ENCODE peak calls at places on chromosomes 1 and 21, in ten cellular contexts. S is fibroblast of mammary gland, L is K562, E is heart right ventricle, J is cardiac muscle cell, O is IMR-90, B is left ventricle myocardium inferior, N is fibroblast of villous mesenchyme, Y is MM.1S, A is GM13977. Q is an unnamed sample.

GRCh38 chr21:36708512-36709029 is 9.7 kb downstream of the SIM2 start:
- DNase-seq in S (no peak), L (no peak), E (no peak), J (no peak), O (no peak), B (no peak), N (no peak), Y (no peak), A (no peak), Q (no peak)

GRCh38 chr1:201941420-201942128 is 4.8 kb downstream of the LMOD1 start:
- DNase-seq in S (no peak), L (peak), E (no peak), J (no peak), O (no peak), B (no peak), N (peak), Y (no peak), A (no peak), Q (peak)

GRCh38 chr1:29645586-29645985 is 409.3 kb downstream of the PTPRU start:
- DNase-seq in S (no peak), L (no peak), E (no peak), J (no peak), O (no peak), B (no peak), N (no peak), Y (no peak), A (no peak), Q (peak)

GRCh38 chr1:101137144-101138126 is 99.4 kb upstream of the S1PR1 start:
- DNase-seq in S (peak), L (no peak), E (no peak), J (peak), O (peak), B (no peak), N (peak), Y (no peak), A (no peak), Q (no peak)

GRCh38 chr1:91889717-91890459 is 3.9 kb upstream of the TGFBR3 start:
- DNase-seq in S (peak), L (no peak), E (no peak), J (peak), O (peak), B (no peak), N (peak), Y (no peak), A (no peak), Q (no peak)

GRCh38 chr1:234891427-234891826 is 237.2 kb downstream of the TOMM20 start:
- DNase-seq in S (no peak), L (no peak), E (no peak), J (no peak), O (no peak), B (no peak), N (no peak), Y (no peak), A (no peak), Q (no peak)

GRCh38 chr1:244460195-244460594 is 878 bp upstream of the CATSPERE start:
- DNase-seq in S (peak), L (no peak), E (no peak), J (no peak), O (no peak), B (no peak), N (no peak), Y (no peak), A (no peak), Q (no peak)

GRCh38 chr1:171431994-171432393 is 53.3 kb upstream of the PRRC2C start:
- DNase-seq in S (no peak), L (no peak), E (no peak), J (no peak), O (no peak), B (no peak), N (no peak), Y (no peak), A (no peak), Q (no peak)

GRCh38 chr1:111904478-111905218 is 84.8 kb downstream of the KCND3 start:
- DNase-seq in S (no peak), L (no peak), E (peak), J (no peak), O (peak), B (peak), N (no peak), Y (no peak), A (no peak), Q (no peak)

GRCh38 chr1:234505774-234506114 is 26.8 kb upstream of the TARBP1 start:
- DNase-seq in S (peak), L (no peak), E (no peak), J (peak), O (peak), B (no peak), N (peak), Y (no peak), A (no peak), Q (no peak)

GRCh38 chr1:30670195-30671060 is 53.0 kb downstream of the MATN1 start:
- DNase-seq in S (peak), L (no peak), E (no peak), J (peak), O (peak), B (no peak), N (peak), Y (no peak), A (no peak), Q (no peak)

GRCh38 chr1:227789042-227789880 is 26.2 kb upstream of the PRSS38 start:
- DNase-seq in S (peak), L (no peak), E (no peak), J (no peak), O (peak), B (no peak), N (peak), Y (no peak), A (peak), Q (no peak)

GRCh38 chr1:96520542-96520941 is 201.0 kb upstream of the PTBP2 start:
- DNase-seq in S (peak), L (no peak), E (no peak), J (peak), O (no peak), B (no peak), N (peak), Y (no peak), A (no peak), Q (no peak)

GRCh38 chr1:247906504-247907047 is 11.2 kb downstream of the OR2W3 start:
- DNase-seq in S (peak), L (no peak), E (no peak), J (peak), O (peak), B (no peak), N (peak), Y (peak), A (no peak), Q (no peak)

GRCh38 chr1:155070721-155071556 is 7.4 kb downstream of the EFNA4 start:
- DNase-seq in S (peak), L (peak), E (peak), J (peak), O (peak), B (peak), N (peak), Y (peak), A (peak), Q (peak)

GRCh38 chr1:167776151-167776550 is 54.4 kb downstream of the MPZL1 start:
- DNase-seq in S (no peak), L (no peak), E (no peak), J (peak), O (peak), B (no peak), N (peak), Y (no peak), A (no peak), Q (no peak)

GRCh38 chr1:15212216-15212988 is 34.6 kb upstream of the FHAD1 start:
- DNase-seq in S (no peak), L (no peak), E (no peak), J (no peak), O (no peak), B (no peak), N (no peak), Y (no peak), A (no peak), Q (no peak)

GRCh38 chr1:154353966-154354365 is 28.6 kb downstream of the ATP8B2 start:
- DNase-seq in S (no peak), L (no peak), E (no peak), J (no peak), O (no peak), B (no peak), N (no peak), Y (no peak), A (peak), Q (no peak)

GRCh38 chr1:39539252-39539790 is 37.3 kb downstream of the PABPC4 start:
- DNase-seq in S (peak), L (peak), E (peak), J (peak), O (peak), B (peak), N (peak), Y (peak), A (peak), Q (peak)

GRCh38 chr1:66217021-66217420 is 316.9 kb upstream of the SGIP1 start:
- DNase-seq in S (peak), L (no peak), E (no peak), J (no peak), O (peak), B (no peak), N (peak), Y (no peak), A (no peak), Q (no peak)

GRCh38 chr1:228236744-228237143 is 28.9 kb downstream of the OBSCN start:
- DNase-seq in S (peak), L (peak), E (no peak), J (peak), O (peak), B (no peak), N (peak), Y (no peak), A (no peak), Q (peak)

GRCh38 chr1:3064901-3065300 is 4.1 kb upstream of the PRDM16 start:
- DNase-seq in S (no peak), L (no peak), E (no peak), J (no peak), O (no peak), B (no peak), N (no peak), Y (no peak), A (no peak), Q (no peak)

GRCh38 chr21:34688145-34688544 is 19.4 kb downstream of the CLIC6 start:
- DNase-seq in S (peak), L (peak), E (no peak), J (peak), O (no peak), B (no peak), N (no peak), Y (no peak), A (no peak), Q (peak)

GRCh38 chr1:235601087-235601486 is 48.5 kb downstream of the GNG4 start:
- DNase-seq in S (no peak), L (peak), E (no peak), J (peak), O (no peak), B (no peak), N (peak), Y (no peak), A (no peak), Q (peak)

GRCh38 chr21:33117268-33117888 is 47.4 kb downstream of the OLIG1 start:
- DNase-seq in S (no peak), L (no peak), E (no peak), J (no peak), O (no peak), B (no peak), N (no peak), Y (no peak), A (no peak), Q (no peak)

GRCh38 chr1:207910678-207911354 is at the start of gene CD34:
- DNase-seq in S (no peak), L (no peak), E (peak), J (peak), O (no peak), B (peak), N (no peak), Y (no peak), A (no peak), Q (peak)

GRCh38 chr1:208654241-208654640 is 410.1 kb upstream of the PLXNA2 start:
- DNase-seq in S (peak), L (peak), E (no peak), J (peak), O (no peak), B (no peak), N (peak), Y (peak), A (peak), Q (peak)

GRCh38 chr21:45421071-45421845 is 16.3 kb downstream of the COL18A1 start:
- DNase-seq in S (no peak), L (no peak), E (peak), J (no peak), O (no peak), B (peak), N (no peak), Y (no peak), A (no peak), Q (no peak)

GRCh38 chr1:222600274-222600673 is 10.5 kb upstream of the TAF1A start:
- DNase-seq in S (no peak), L (no peak), E (no peak), J (no peak), O (no peak), B (no peak), N (no peak), Y (no peak), A (no peak), Q (no peak)

GRCh38 chr1:111821121-111821745 is 65.5 kb downstream of the DDX20 start:
- DNase-seq in S (no peak), L (no peak), E (no peak), J (no peak), O (no peak), B (no peak), N (no peak), Y (no peak), A (no peak), Q (no peak)

GRCh38 chr1:205455581-205456382 is at the start of gene BLACAT1:
- DNase-seq in S (no peak), L (no peak), E (no peak), J (no peak), O (no peak), B (no peak), N (no peak), Y (no peak), A (no peak), Q (no peak)

GRCh38 chr1:234708700-234709395 is 98.9 kb upstream of the IRF2BP2 start:
- DNase-seq in S (no peak), L (no peak), E (no peak), J (no peak), O (no peak), B (no peak), N (no peak), Y (no peak), A (no peak), Q (no peak)

GRCh38 chr1:95041491-95042165 is 31.1 kb downstream of the ALG14 start:
- DNase-seq in S (peak), L (peak), E (no peak), J (peak), O (peak), B (peak), N (peak), Y (peak), A (peak), Q (peak)
- TF ChIP-seq CTCF in S (peak), L (peak), E (peak), J (peak), O (peak), B (peak), N (peak), Y (peak), A (peak), Q (peak)

DNA sequence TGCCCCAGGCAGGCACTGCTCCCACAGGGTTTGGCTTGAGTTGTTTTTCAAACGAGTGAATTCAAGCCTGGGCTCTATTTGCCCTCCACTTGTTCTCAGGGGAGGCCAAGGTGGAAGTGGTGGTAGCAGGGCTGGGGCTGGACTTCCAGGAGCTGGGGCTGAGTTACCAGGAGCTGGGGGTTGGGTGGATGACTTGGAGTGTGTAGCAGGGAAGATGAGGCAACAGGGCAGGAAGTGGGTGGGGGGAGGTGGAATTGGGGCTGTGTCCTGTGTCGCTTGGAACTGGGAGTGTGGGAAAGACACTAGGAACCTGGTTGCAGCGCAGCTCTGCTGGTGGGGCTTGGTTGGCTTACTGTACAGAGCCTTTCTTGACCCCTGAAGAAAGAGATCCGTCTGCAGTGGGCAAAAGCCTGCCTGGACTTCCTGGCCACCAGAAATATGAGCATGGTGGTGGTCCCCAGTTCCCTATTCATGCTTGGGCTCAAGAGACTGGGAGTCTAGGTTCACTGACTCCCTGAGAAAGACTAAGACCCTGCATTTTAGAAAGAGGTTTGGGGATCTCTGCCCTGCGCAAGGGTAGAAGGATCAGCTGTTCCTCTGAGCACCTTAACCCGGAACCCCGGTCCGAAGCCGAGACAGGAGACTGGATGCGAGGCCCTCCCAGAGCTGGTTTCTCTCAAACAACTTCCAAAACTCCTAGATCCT is 3.1 kb downstream of the TFAP2E start:
- DNase-seq in S (peak), L (no peak), E (no peak), J (no peak), O (peak), B (no peak), N (peak), Y (no peak), A (no peak), Q (no peak)
- TF ChIP-seq CTCF in S (no peak), L (no peak), E (no peak), J (no peak), O (no peak), B (no peak), N (no peak), Y (no peak), A (no peak), Q (no peak)

GRCh38 chr1:184300446-184300845 is 86.4 kb upstream of the C1orf21 start:
- DNase-seq in S (peak), L (no peak), E (no peak), J (no peak), O (peak), B (no peak), N (peak), Y (no peak), A (no peak), Q (no peak)

GRCh38 chr1:184298321-184299052 is 88.3 kb upstream of the C1orf21 start:
- DNase-seq in S (no peak), L (no peak), E (no peak), J (no peak), O (no peak), B (no peak), N (peak), Y (no peak), A (no peak), Q (no peak)

GRCh38 chr1:184299796-184300195 is 87.0 kb upstream of the C1orf21 start:
- DNase-seq in S (no peak), L (no peak), E (no peak), J (no peak), O (no peak), B (no peak), N (no peak), Y (no peak), A (no peak), Q (no peak)

GRCh38 chr1:184297244-184297750 is 89.5 kb upstream of the C1orf21 start:
- DNase-seq in S (no peak), L (no peak), E (no peak), J (no peak), O (no peak), B (no peak), N (no peak), Y (no peak), A (no peak), Q (no peak)

DNA sequence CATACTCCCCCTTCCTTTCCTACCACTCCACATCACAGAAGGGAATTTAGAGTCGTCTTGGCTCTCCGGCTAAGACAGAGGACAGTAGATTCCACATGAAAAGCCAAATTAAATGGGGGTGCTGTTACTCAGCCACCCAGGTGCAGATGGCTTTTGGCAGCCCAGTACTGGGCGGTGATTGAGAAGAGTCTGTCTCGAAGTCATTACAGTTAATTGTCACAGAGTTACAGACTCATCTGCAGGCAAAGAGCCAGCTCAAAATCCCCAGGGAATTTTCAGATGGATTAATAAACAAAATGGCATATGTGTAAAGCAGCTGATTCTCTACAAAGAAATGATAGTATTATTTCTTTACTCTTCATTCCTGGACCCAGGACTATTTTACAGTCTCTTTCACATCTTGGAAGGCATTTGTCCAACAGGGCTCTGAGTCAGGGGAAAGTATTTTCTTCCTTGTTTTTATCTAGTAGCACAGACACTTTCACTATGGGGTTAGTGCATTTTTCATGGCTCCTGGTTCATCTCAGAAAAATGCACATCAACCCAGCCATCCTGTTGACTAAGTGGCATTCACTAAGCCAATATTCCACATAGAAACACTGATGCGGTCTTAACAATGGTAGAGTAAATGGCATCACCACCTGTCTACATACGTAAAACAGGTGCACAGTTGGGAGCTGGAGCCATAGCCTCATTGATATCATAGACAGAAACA is 87.6 kb upstream of the C1orf21 start:
- DNase-seq in S (peak), L (no peak), E (no peak), J (peak), O (peak), B (no peak), N (peak), Y (no peak), A (no peak), Q (no peak)
- TF ChIP-seq CTCF in S (no peak), L (no peak), E (no peak), J (no peak), O (no peak), B (no peak), N (no peak), Y (no peak), A (no peak), Q (no peak)

DNA sequence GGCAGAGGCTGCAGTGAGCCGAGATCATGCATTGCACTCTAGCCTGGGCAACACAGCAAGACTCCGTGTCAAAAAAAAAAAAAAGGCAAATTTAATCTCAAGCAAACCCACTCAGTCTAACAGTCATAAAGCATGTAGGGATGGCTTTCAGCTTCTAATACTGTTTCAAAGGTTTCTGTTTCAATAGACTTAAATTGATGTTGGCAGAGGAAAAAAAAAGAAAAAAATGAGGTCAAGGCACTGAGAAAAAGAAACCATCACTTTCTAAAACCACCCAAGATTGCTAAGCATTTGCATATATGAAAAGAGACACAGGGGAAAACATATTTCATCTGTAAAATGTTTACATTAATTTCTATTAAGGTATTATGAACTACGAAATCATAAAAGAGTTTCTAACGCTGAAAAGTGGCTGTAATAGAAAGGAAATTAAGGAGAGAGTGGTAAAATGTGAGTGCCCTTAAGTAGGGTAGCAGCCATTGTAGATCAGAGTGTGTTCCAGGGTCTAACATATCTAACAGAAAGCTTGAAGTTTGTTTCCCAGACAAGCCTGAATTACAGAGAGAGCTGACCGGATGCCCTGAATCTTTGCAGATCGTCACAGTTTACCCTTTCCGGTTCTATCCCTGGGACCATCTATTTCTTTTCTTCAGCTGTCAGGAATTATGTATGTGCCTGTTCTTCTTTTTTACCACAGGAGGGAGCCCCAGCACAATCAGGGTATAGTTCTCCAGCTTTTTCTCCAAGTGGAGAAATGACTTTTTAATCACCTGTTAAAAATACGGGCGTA is 70.0 kb downstream of the PLD5 start:
- DNase-seq in S (peak), L (peak), E (no peak), J (peak), O (peak), B (no peak), N (peak), Y (peak), A (peak), Q (peak)
- TF ChIP-seq CTCF in S (peak), L (peak), E (peak), J (peak), O (peak), B (peak), N (peak), Y (peak), A (peak), Q (peak)

GRCh38 chr1:218779341-218779831 is 394.3 kb upstream of the LYPLAL1 start:
- DNase-seq in S (peak), L (no peak), E (no peak), J (no peak), O (peak), B (no peak), N (no peak), Y (no peak), A (no peak), Q (no peak)
- TF ChIP-seq CTCF in S (no peak), L (no peak), E (no peak), J (no peak), O (no peak), B (no peak), N (no peak), Y (no peak), A (no peak), Q (no peak)

GRCh38 chr1:103220503-103221095 is 112.3 kb upstream of the COL11A1 start:
- DNase-seq in S (peak), L (no peak), E (no peak), J (peak), O (peak), B (no peak), N (peak), Y (no peak), A (no peak), Q (no peak)
- TF ChIP-seq CTCF in S (no peak), L (no peak), E (no peak), J (no peak), O (no peak), B (no peak), N (no peak), Y (no peak), A (no peak), Q (no peak)

GRCh38 chr1:231138221-231138620 is 23.6 kb upstream of the TRIM67 start:
- DNase-seq in S (no peak), L (no peak), E (no peak), J (no peak), O (no peak), B (no peak), N (no peak), Y (no peak), A (no peak), Q (no peak)
- TF ChIP-seq CTCF in S (no peak), L (no peak), E (no peak), J (no peak), O (no peak), B (no peak), N (no peak), Y (no peak), A (no peak), Q (no peak)